ENCODE peak calls at places on chromosomes 7 and 10, in ten cellular contexts. M is CD4-positive, alpha-beta T cell; Q is GM23248; X is uterus; P is endothelial cell of umbilical vein; L is tibial artery; W is heart left ventricle; C is H9; D is heart right ventricle; J is mesenchymal stem cell. Y is an unnamed sample.

GRCh38 chr10:77149001-77149400 is 488.6 kb downstream of the KCNMA1 start:
- DNase-seq in P (no peak), M (no peak), J (no peak), D (no peak), W (no peak), Q (no peak), X (no peak), L (no peak), C (no peak), Y (no peak)

GRCh38 chr10:13536674-13537366 is 8.0 kb upstream of the BEND7 start:
- DNase-seq in X (peak; percentile 21), L (no peak), W (peak; percentile 47), Q (peak; percentile 48), P (peak; percentile 69), D (peak; percentile 43), M (no peak), C (peak; percentile 90), J (peak; percentile 62), Y (peak; percentile 44)

GRCh38 chr10:99084161-99084560 is 151.5 kb downstream of the HPSE2 start:
- DNase-seq in X (no peak), W (no peak), C (no peak), L (no peak), J (no peak), M (no peak), D (no peak), Q (no peak), P (no peak), Y (no peak)

GRCh38 chr7:142303650-142304049 is 45.8 kb upstream of the PRSS58 start:
- DNase-seq in P (no peak), J (no peak), M (no peak), C (no peak), L (no peak), W (no peak), X (no peak), D (no peak), Q (peak; percentile 28), Y (no peak)

GRCh38 chr10:75403144-75404022 is 1.8 kb upstream of the ZNF503 start:
- DNase-seq in L (peak; percentile 73), J (peak; percentile 70), C (peak; percentile 55), X (peak; percentile 55), P (peak; percentile 19), Q (peak; percentile 75), D (peak; percentile 29), W (peak; percentile 38), M (no peak), Y (peak; percentile 78)

GRCh38 chr10:121613456-121613855 is 15.2 kb upstream of the FGFR2 start:
- DNase-seq in D (no peak), J (no peak), L (no peak), X (no peak), P (no peak), M (no peak), Q (no peak), W (no peak), C (no peak), Y (no peak)

GRCh38 chr10:11742779-11743298 is 657 bp downstream of the ECHDC3 start:
- DNase-seq in P (no peak), M (no peak), D (peak; percentile 62), C (no peak), Q (no peak), X (peak; percentile 35), J (no peak), L (no peak), W (peak; percentile 68), Y (no peak)

GRCh38 chr7:41107938-41108448 is 594.9 kb downstream of the INHBA start:
- DNase-seq in P (no peak), X (no peak), C (no peak), Q (peak; percentile 30), D (no peak), M (no peak), W (no peak), L (no peak), J (no peak), Y (no peak)

GRCh38 chr10:32957341-32958084 is 517 bp downstream of the ITGB1 start:
- DNase-seq in L (peak; percentile 83), P (peak; percentile 42), M (peak; percentile 34), X (peak; percentile 55), W (peak; percentile 74), Q (peak; percentile 80), J (no peak), C (peak; percentile 66), D (peak; percentile 50), Y (peak; percentile 90)

GRCh38 chr10:44183667-44184632 is 200.9 kb downstream of the CXCL12 start:
- DNase-seq in D (no peak), C (no peak), W (no peak), Q (peak; percentile 77), P (no peak), M (no peak), X (no peak), J (peak; percentile 8), L (no peak), Y (no peak)

GRCh38 chr10:17171131-17171530 is 30.3 kb downstream of the TRDMT1 start:
- DNase-seq in X (no peak), W (no peak), D (no peak), P (no peak), L (no peak), M (no peak), C (no peak), J (no peak), Q (no peak), Y (no peak)

GRCh38 chr7:159099711-159100231 is 44.9 kb downstream of the VIPR2 start:
- DNase-seq in X (no peak), L (peak; percentile 65), D (no peak), Q (no peak), P (no peak), W (peak; percentile 14), C (peak; percentile 14), M (no peak), J (no peak), Y (peak; percentile 53)

GRCh38 chr7:128833148-128833938 is 3.1 kb downstream of the FLNC start:
- DNase-seq in Q (peak; percentile 95), M (no peak), L (peak; percentile 89), P (peak; percentile 98), X (peak; percentile 78), C (peak; percentile 64), J (peak; percentile 90), D (peak; percentile 82), W (peak; percentile 80), Y (peak; percentile 68)

DNA sequence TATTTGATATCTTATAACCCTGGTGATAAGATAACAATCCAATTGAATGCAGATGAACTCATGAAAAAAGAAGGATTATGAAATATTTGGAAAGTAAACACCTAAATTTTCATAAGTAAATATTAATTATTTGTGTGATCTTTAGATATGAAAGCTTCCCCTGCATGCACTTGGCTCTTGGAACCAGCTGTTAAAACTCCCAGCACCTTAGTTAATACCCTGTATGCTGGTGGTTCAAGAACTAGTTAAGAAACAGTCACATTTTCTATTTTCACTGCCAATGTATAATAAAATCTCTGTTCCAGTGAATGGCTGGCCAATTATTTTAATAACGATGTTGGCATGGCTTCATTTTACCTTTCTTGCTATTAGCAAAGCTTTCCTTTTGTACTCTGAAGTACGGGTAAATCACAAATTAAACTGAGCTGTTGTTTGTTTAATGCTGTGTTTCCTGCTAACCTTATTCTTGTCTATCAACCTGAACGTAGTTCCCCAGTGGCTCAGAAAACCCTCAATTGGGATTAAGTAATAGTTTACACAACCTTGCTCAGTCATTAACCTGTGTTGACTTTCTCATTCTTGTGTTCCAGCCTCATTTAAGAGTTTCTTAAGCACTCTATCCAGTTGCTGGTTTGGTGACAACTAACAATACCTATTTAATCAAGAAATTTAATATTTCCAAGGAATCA is 38.9 kb downstream of the MET start:
- DNase-seq in J (no peak), C (no peak), L (no peak), M (no peak), D (no peak), Q (no peak), X (no peak), W (no peak), P (no peak), Y (no peak)
- H3K27me3 ChIP-seq in J (no peaks in the 10 kb centered on the region), C (no peaks in the 10 kb centered on the region), L (no peaks in the 10 kb centered on the region), M (no peaks in the 10 kb centered on the region), D (no peaks in the 10 kb centered on the region), Q (no peaks in the 10 kb centered on the region), X (no peaks in the 10 kb centered on the region), W (no peaks in the 10 kb centered on the region), P (no peaks in the 10 kb centered on the region), Y (no peaks in the 10 kb centered on the region)

DNA sequence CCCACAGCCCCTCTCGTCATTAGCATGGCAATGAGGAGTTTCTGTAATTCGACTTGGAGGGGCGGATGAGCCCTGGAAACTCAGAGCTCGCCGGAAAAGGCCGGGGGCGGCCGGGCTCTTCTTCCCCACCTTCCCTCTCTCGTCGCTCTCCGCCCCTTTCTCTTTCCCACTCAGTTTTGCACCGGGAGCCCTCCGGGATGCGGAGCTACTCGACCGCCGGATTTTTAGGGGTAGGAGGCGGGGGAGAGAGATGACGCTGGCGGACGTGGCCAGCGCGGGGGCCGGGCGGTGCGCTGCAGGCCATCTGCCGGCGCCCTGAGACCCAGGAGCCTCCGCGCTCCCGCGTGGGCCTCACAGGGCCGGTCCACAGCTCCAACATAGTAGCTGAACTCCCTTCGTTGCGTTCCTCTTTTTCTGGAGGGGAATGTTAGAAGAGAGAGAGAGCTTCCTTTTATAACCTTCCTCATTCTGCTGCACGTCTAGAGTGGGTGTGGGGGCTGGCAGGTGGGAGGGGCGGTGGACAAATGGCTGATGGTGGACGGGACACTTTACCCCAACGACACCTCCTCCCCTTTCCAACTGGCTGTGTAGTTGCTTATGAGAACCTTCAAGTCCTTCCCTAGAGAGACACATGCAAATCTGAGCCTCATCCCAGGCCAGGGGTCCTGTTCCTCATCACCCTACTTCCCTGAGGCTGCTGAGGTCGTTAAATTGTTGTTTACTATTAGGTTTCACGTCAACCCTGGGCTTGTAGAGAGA is 1.1 kb upstream of the HOXA1 start:
- DNase-seq in C (no peak), M (no peak), P (peak; percentile 53), Q (peak; percentile 80), J (peak; percentile 40), D (no peak), X (peak; percentile 68), W (no peak), L (no peak), Y (peak; percentile 87)
- H3K9me3 ChIP-seq in C (no peaks in the 10 kb centered on the region), M (no peaks in the 10 kb centered on the region), P (no peaks in the 10 kb centered on the region), Q (no peaks in the 10 kb centered on the region), J (no peaks in the 10 kb centered on the region), D (no peaks in the 10 kb centered on the region), X (no peaks in the 10 kb centered on the region), W (no peaks in the 10 kb centered on the region), L (no peaks in the 10 kb centered on the region), Y (no peaks in the 10 kb centered on the region)

DNA sequence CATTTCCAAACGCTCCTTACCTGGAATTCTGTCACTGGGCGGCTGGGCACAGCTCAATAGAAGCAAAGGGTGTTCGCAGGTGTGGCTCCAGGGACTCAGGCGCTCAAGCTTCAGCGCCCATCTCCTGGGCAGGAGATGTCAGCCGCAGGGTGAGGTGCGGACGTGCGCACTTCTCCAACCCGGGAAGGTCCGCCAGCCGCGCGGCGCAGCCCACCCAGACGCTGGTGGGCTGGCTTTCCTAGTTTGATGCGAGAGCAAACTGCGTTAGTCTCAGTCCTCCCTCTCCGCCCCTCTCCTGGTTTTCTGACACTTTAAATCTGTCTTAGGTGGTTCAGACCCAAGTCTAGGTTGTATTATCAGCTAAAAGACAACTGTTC is 267 bp downstream of the CALCR start:
- DNase-seq in P (no peak), J (no peak), M (no peak), C (peak; percentile 46), W (no peak), D (no peak), L (no peak), Q (no peak), X (no peak), Y (peak; percentile 52)
- H3K27me3 ChIP-seq in P (peaks cover 26% of the 10 kb centered on the region), J (peaks cover 81% of the 10 kb centered on the region), M (peaks cover 21% of the 10 kb centered on the region), C (peaks cover 27% of the 10 kb centered on the region), W (peaks cover 42% of the 10 kb centered on the region), D (no peaks in the 10 kb centered on the region), L (no peaks in the 10 kb centered on the region), Q (peaks cover 56% of the 10 kb centered on the region), X (no peaks in the 10 kb centered on the region), Y (peaks cover 37% of the 10 kb centered on the region)

DNA sequence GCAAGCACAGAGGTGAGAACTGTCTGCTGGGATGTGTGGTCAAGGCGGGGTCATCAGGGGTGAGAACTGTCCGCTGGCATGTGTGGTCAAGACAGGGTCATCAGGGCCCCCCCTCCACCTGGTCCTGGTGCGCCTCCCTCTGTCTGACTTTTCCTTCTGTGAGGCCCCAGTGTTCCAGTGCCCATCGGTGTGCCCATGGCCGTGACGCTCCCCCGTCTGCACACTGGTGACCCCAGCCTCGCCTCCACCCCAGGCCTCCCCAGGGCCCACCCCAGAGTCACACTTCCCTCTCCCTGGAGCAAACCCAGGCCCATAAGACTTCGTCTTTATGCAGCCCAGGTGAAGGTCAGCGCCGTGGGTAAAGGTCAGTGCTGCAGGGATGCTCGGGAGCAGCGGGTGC is 70.1 kb upstream of the TCERG1L start:
- DNase-seq in W (no peak), C (no peak), M (no peak), D (no peak), P (no peak), J (no peak), X (no peak), Q (no peak), L (no peak), Y (no peak)
- H3K9me3 ChIP-seq in W (no peaks in the 10 kb centered on the region), C (no peaks in the 10 kb centered on the region), M (no peaks in the 10 kb centered on the region), D (no peaks in the 10 kb centered on the region), P (peaks cover 6% of the 10 kb centered on the region), J (no peaks in the 10 kb centered on the region), X (no peaks in the 10 kb centered on the region), Q (no peaks in the 10 kb centered on the region), L (no peaks in the 10 kb centered on the region), Y (no peaks in the 10 kb centered on the region)

Y was measured in left lung.